ENCODE peak calls at places on chromosome 15, in ten cellular contexts. D is left ventricle myocardium inferior, K is right cardiac atrium, A is A673, Y is upper lobe of right lung, T is sigmoid colon, Z is colonic mucosa, N is tibial artery, E is neural progenitor cell, G is aorta. O is an unnamed sample. For H3K4me1, the result is how much of the 10 kb centered on the place peaks cover.

GRCh38 chr15:51526955-51527354 is 95.6 kb downstream of the DMXL2 start:
- DNase-seq in N (no peak), K (no peak), Y (no peak), T (no peak), G (no peak), A (no peak), Z (no peak), D (no peak), E (no peak), O (no peak)

GRCh38 chr15:33433821-33434220 is 123.1 kb downstream of the RYR3 start:
- DNase-seq in Y (no peak), G (no peak), E (no peak), T (no peak), K (no peak), N (no peak), A (no peak), D (no peak), Z (no peak), O (no peak)

GRCh38 chr15:101505610-101506337 is 16.3 kb upstream of the PCSK6 start:
- DNase-seq in D (no peak), N (no peak), T (no peak), G (no peak), A (no peak), Z (no peak), K (no peak), E (no peak), Y (no peak), O (peak)

GRCh38 chr15:60091150-60091549 is 87.0 kb downstream of the FOXB1 start:
- DNase-seq in Z (no peak), T (no peak), Y (peak), E (no peak), A (no peak), G (no peak), K (peak), N (no peak), D (no peak), O (peak)

GRCh38 chr15:64720188-64720587 is 55.2 kb downstream of the RBPMS2 start:
- DNase-seq in K (no peak), Z (no peak), N (no peak), A (no peak), T (no peak), Y (no peak), E (no peak), G (no peak), D (no peak), O (no peak)

GRCh38 chr15:96728591-96728990 is 398.1 kb downstream of the NR2F2 start:
- DNase-seq in K (no peak), N (no peak), G (no peak), Z (no peak), T (no peak), A (no peak), E (peak), D (no peak), Y (no peak), O (no peak)

GRCh38 chr15:93414576-93415231 is 325.7 kb upstream of the RGMA start:
- DNase-seq in Z (no peak), T (no peak), G (no peak), D (no peak), E (no peak), N (no peak), A (no peak), K (no peak), Y (no peak), O (no peak)

GRCh38 chr15:76150508-76150907 is 90.7 kb downstream of the TMEM266 start:
- DNase-seq in E (no peak), K (peak), Y (no peak), Z (no peak), T (no peak), D (no peak), N (peak), A (no peak), G (no peak), O (no peak)

GRCh38 chr15:36926422-36926815 is 173.9 kb downstream of the MEIS2 start:
- DNase-seq in G (no peak), A (no peak), Z (no peak), Y (no peak), T (no peak), D (no peak), E (no peak), K (no peak), N (no peak), O (no peak)

GRCh38 chr15:37015025-37015424 is 85.3 kb downstream of the MEIS2 start:
- DNase-seq in E (no peak), Y (no peak), N (no peak), A (peak), G (no peak), K (peak), T (no peak), D (no peak), Z (no peak), O (no peak)

GRCh38 chr15:82810061-82810862 is 834 bp downstream of the WHAMM start:
- DNase-seq in N (no peak), Y (peak), A (peak), Z (peak), K (peak), G (peak), E (peak), D (peak), T (peak), O (no peak)

GRCh38 chr15:61651267-61651666 is 409.0 kb downstream of the VPS13C start:
- DNase-seq in Z (no peak), A (no peak), G (no peak), D (no peak), T (no peak), E (peak), Y (no peak), N (no peak), K (no peak), O (no peak)

GRCh38 chr15:49273734-49274318 is 103.8 kb downstream of the GALK2 start:
- DNase-seq in E (no peak), N (no peak), T (no peak), D (no peak), G (no peak), Y (no peak), Z (no peak), A (no peak), K (no peak), O (no peak)

GRCh38 chr15:58260911-58261267 is 122.7 kb downstream of the AQP9 start:
- DNase-seq in A (peak), K (peak), G (no peak), D (peak), T (no peak), N (no peak), Z (no peak), Y (no peak), E (no peak), O (no peak)

GRCh38 chr15:58257776-58258325 is 119.7 kb downstream of the AQP9 start:
- DNase-seq in Z (no peak), N (no peak), A (no peak), G (no peak), Y (no peak), T (no peak), E (no peak), D (no peak), K (no peak), O (no peak)

GRCh38 chr15:58258501-58259274 is 120.5 kb downstream of the AQP9 start:
- DNase-seq in Y (no peak), E (no peak), G (no peak), K (no peak), N (no peak), A (peak), Z (no peak), D (no peak), T (no peak), O (no peak)

GRCh38 chr15:58261368-58261767 is 123.2 kb downstream of the AQP9 start:
- DNase-seq in G (no peak), D (no peak), K (no peak), A (no peak), E (no peak), Y (no peak), N (no peak), T (no peak), Z (no peak), O (no peak)

DNA sequence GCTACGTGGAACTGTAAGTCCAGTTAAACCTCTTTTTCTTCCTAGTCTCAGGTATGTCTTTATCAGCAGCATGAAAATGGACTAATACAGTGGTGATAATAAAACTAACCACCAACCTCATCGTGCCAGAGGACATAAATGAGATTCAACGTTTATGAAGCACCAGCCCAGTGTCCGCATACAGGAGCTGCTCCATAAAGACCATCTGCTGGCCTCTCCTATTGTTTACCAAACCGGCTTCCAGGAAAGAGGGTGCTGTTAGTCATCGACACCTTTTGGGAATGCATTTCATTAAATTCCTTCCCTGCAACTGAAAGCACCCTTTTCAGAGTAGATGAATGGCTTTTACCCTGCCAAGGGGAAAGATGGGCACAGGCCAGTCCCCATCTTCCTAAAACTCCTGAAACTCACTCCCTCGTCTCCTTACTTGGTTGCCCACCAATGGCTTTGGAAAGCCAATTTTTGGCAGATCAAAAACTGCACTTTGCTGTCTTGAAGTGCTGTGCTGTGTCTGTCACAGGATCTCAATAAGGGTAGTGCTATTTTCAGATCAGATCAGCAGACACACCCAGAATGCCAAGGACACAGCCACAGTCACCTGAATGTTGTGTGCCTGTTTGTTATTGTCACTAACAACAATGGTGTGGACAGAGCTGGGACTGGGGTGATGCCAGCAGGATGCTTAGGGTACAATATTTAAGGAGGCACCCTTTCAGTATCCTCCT is 122.2 kb downstream of the AQP9 start:
- DNase-seq in T (no peak), Z (no peak), D (peak), N (no peak), Y (no peak), E (no peak), A (peak), K (no peak), G (no peak), O (no peak)
- H3K4me1 ChIP-seq in T (under half), Z (under half), D (under half), N (under half), Y (under half), E (under half), A (under half), K (under half), G (under half), O (under half)

GRCh38 chr15:39530446-39531342 is 50.2 kb upstream of the THBS1 start:
- DNase-seq in G (no peak), N (no peak), E (no peak), Y (no peak), T (no peak), Z (no peak), D (no peak), A (no peak), K (no peak), O (no peak)
- H3K27ac ChIP-seq in G (no peak), N (no peak), E (no peak), Y (no peak), T (no peak), Z (no peak), D (no peak), A (no peak), K (no peak), O (no peak)

GRCh38 chr15:98883504-98883903 is 124.1 kb downstream of the PGPEP1L start:
- DNase-seq in D (no peak), N (no peak), T (no peak), K (no peak), A (no peak), G (no peak), Y (no peak), E (no peak), Z (no peak), O (no peak)
- H3K4me1 ChIP-seq in D (half or more), N (half or more), T (half or more), K (under half), A (under half), G (under half), Y (under half), E (under half), Z (under half), O (under half)

DNA sequence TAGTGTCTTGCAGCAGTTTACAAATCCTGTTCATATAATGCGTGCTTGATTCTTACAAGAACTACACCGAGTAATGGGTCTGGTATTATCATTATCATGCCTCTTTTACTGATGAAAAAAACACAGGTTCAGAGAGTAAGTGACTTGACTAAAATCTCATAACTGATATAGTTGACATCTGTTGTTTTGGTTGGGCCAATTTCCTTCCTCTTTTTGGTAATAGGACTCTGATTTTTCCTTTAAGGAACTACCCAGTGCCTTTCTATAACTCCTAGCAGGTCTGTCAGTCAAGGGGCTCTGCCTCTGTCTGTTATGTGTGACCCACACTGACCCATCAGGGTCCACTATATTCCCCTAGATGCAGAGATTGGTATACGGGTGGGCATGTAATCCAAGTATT is 14.6 kb upstream of the BLOC1S6 start:
- DNase-seq in G (no peak), Y (no peak), D (no peak), T (no peak), N (no peak), Z (no peak), K (no peak), E (no peak), A (no peak), O (no peak)
- H3K27ac ChIP-seq in G (no peak), Y (no peak), D (no peak), T (no peak), N (no peak), Z (no peak), K (no peak), E (no peak), A (no peak), O (no peak)